ENCODE peak calls at places on chromosomes 13 and 19, in eight cellular contexts. One of them, this sample, is unnamed. For H3K4me1, the result is how much of the 10 kb centered on the place peaks cover.

GRCh38 chr13:94063096-94063495 is 416.4 kb downstream of the DCT start:
- DNase-seq in tibial nerve: no peak
- DNase-seq in upper lobe of left lung: no peak
- DNase-seq in A549: no peak
- DNase-seq in IMR-90: peak
- DNase-seq in H9: no peak
- DNase-seq in ovary: no peak
- DNase-seq in neuronal stem cell: no peak
- DNase-seq in this sample: no peak

GRCh38 chr19:52138614-52139290 is 986 bp downstream of the ZNF616 start:
- DNase-seq in tibial nerve: peak
- DNase-seq in upper lobe of left lung: peak
- DNase-seq in A549: no peak
- DNase-seq in IMR-90: peak
- DNase-seq in H9: peak
- DNase-seq in ovary: peak
- DNase-seq in neuronal stem cell: no peak
- DNase-seq in this sample: peak

GRCh38 chr13:114198556-114198955 is 19.5 kb downstream of the CFAP97D2 start:
- DNase-seq in tibial nerve: no peak
- DNase-seq in upper lobe of left lung: peak
- DNase-seq in A549: no peak
- DNase-seq in IMR-90: no peak
- DNase-seq in H9: no peak
- DNase-seq in ovary: no peak
- DNase-seq in neuronal stem cell: no peak
- DNase-seq in this sample: no peak

GRCh38 chr19:49421039-49421877 is 2.0 kb downstream of the PTH2 start:
- DNase-seq in tibial nerve: peak
- DNase-seq in upper lobe of left lung: peak
- DNase-seq in A549: no peak
- DNase-seq in IMR-90: peak
- DNase-seq in H9: peak
- DNase-seq in ovary: peak
- DNase-seq in neuronal stem cell: peak
- DNase-seq in this sample: peak

GRCh38 chr19:54201980-54202379 is 1.3 kb downstream of the RPS9 start:
- DNase-seq in tibial nerve: no peak
- DNase-seq in upper lobe of left lung: no peak
- DNase-seq in A549: no peak
- DNase-seq in IMR-90: no peak
- DNase-seq in H9: no peak
- DNase-seq in ovary: no peak
- DNase-seq in neuronal stem cell: no peak
- DNase-seq in this sample: no peak

GRCh38 chr19:45547965-45548609 is 36.5 kb downstream of the OPA3 start:
- DNase-seq in tibial nerve: no peak
- DNase-seq in upper lobe of left lung: no peak
- DNase-seq in A549: peak
- DNase-seq in IMR-90: peak
- DNase-seq in H9: peak
- DNase-seq in ovary: no peak
- DNase-seq in neuronal stem cell: no peak
- DNase-seq in this sample: peak

GRCh38 chr19:3544742-3545668 is 6.0 kb downstream of the TEKTIP1 start:
- DNase-seq in tibial nerve: peak
- DNase-seq in upper lobe of left lung: peak
- DNase-seq in A549: peak
- DNase-seq in IMR-90: peak
- DNase-seq in H9: peak
- DNase-seq in ovary: peak
- DNase-seq in neuronal stem cell: peak
- DNase-seq in this sample: peak

GRCh38 chr19:31064486-31064885 is 284.8 kb downstream of the TSHZ3 start:
- DNase-seq in tibial nerve: no peak
- DNase-seq in upper lobe of left lung: no peak
- DNase-seq in A549: no peak
- DNase-seq in IMR-90: no peak
- DNase-seq in H9: no peak
- DNase-seq in ovary: no peak
- DNase-seq in neuronal stem cell: no peak
- DNase-seq in this sample: no peak

GRCh38 chr19:1410136-1410786 is 2.9 kb downstream of the DAZAP1 start:
- DNase-seq in tibial nerve: no peak
- DNase-seq in upper lobe of left lung: peak
- DNase-seq in A549: no peak
- DNase-seq in IMR-90: peak
- DNase-seq in H9: no peak
- DNase-seq in ovary: no peak
- DNase-seq in neuronal stem cell: no peak
- DNase-seq in this sample: no peak

GRCh38 chr13:20610006-20610405 is 43.0 kb downstream of the IFT88 start:
- DNase-seq in tibial nerve: no peak
- DNase-seq in upper lobe of left lung: no peak
- DNase-seq in A549: no peak
- DNase-seq in IMR-90: peak
- DNase-seq in H9: no peak
- DNase-seq in ovary: no peak
- DNase-seq in neuronal stem cell: no peak
- DNase-seq in this sample: no peak

GRCh38 chr13:70098669-70099068 is 9.0 kb upstream of the ATXN8OS start:
- DNase-seq in tibial nerve: no peak
- DNase-seq in upper lobe of left lung: no peak
- DNase-seq in A549: no peak
- DNase-seq in IMR-90: no peak
- DNase-seq in H9: no peak
- DNase-seq in ovary: no peak
- DNase-seq in neuronal stem cell: no peak
- DNase-seq in this sample: no peak

GRCh38 chr13:48562296-48563066 is 29.6 kb upstream of the RCBTB2 start:
- DNase-seq in tibial nerve: no peak
- DNase-seq in upper lobe of left lung: no peak
- DNase-seq in A549: no peak
- DNase-seq in IMR-90: no peak
- DNase-seq in H9: no peak
- DNase-seq in ovary: no peak
- DNase-seq in neuronal stem cell: no peak
- DNase-seq in this sample: no peak

GRCh38 chr19:40513345-40513678 is 46.5 kb downstream of the SPTBN4 start:
- DNase-seq in tibial nerve: no peak
- DNase-seq in upper lobe of left lung: peak
- DNase-seq in A549: no peak
- DNase-seq in IMR-90: no peak
- DNase-seq in H9: no peak
- DNase-seq in ovary: no peak
- DNase-seq in neuronal stem cell: no peak
- DNase-seq in this sample: no peak

GRCh38 chr19:38274734-38275133 is 10.4 kb downstream of the SPINT2 start:
- DNase-seq in tibial nerve: no peak
- DNase-seq in upper lobe of left lung: no peak
- DNase-seq in A549: no peak
- DNase-seq in IMR-90: no peak
- DNase-seq in H9: no peak
- DNase-seq in ovary: no peak
- DNase-seq in neuronal stem cell: no peak
- DNase-seq in this sample: no peak

DNA sequence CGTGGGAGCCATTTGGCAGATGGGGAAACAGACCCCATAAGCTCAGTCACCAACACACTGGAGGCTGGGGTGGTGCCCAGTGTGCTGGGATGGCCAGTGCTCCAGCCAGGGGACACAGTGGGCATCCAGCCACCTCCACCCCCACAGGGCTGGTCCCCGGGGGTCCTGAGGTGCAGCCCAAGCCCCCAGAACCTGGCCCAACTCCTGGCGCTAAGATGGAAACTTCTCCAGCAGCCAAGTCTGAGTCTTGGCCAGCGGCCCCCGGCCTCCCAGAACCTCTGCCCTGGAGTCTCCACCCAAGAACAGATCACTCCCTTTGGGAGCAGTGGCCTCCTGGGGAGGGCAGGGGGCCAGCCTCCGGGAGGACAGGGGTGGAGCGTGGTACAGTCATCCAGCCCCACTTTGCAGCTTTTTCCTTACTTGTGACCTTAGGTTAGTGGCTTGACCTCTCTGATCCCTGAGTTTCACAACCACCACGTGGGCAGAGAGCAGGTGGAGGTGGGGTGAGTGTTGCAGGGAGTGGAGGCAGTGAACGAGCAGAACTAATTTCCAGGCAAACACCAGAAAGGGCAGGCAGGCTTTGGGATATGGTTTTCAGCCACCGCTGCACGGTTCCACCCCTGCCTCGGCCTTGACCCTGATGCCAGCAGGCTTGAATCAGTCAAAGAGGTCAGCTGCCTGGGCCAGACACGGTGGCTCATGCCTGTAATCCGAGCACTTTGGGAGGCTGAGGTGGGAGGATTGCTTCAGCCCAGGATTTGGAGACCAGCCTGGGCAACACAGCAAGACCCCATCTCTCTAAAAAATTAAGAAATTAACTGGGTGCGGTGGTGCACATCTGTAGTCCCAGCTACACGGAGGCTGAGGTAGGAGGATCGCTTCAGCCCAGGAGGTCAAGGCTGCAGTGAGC is 4.3 kb upstream of the NRTN start:
- DNase-seq in tibial nerve: no peak
- DNase-seq in upper lobe of left lung: no peak
- DNase-seq in A549: no peak
- DNase-seq in IMR-90: no peak
- DNase-seq in H9: no peak
- DNase-seq in ovary: no peak
- DNase-seq in neuronal stem cell: no peak
- DNase-seq in this sample: no peak
- H3K4me1 ChIP-seq in tibial nerve: under half
- H3K4me1 ChIP-seq in upper lobe of left lung: under half
- H3K4me1 ChIP-seq in A549: under half
- H3K4me1 ChIP-seq in IMR-90: under half
- H3K4me1 ChIP-seq in H9: under half
- H3K4me1 ChIP-seq in ovary: under half
- H3K4me1 ChIP-seq in neuronal stem cell: under half
- H3K4me1 ChIP-seq in this sample: under half

DNA sequence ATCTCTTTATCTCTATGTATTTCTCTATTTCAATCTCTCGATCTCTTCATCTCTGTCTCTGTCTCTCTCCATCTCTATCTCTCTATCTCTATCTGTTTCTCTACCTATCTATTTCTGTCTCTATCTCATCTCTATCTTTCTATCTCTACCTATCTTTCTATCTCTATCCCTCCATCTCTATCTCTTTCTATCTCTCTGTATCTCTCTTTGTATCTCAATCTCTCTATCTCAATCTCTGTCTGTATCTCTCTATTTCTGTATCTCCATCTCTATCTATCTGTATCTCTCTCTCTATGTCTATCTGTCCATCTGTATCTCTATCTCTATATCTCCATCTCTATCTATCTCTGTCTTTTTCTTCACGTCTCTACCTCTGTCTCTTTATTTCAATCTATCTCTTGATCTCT is 25.2 kb downstream of the TNFSF9 start:
- DNase-seq in tibial nerve: no peak
- DNase-seq in upper lobe of left lung: no peak
- DNase-seq in A549: no peak
- DNase-seq in IMR-90: no peak
- DNase-seq in H9: no peak
- DNase-seq in ovary: no peak
- DNase-seq in neuronal stem cell: no peak
- DNase-seq in this sample: no peak
- H3K4me1 ChIP-seq in tibial nerve: under half
- H3K4me1 ChIP-seq in upper lobe of left lung: under half
- H3K4me1 ChIP-seq in A549: under half
- H3K4me1 ChIP-seq in IMR-90: under half
- H3K4me1 ChIP-seq in H9: under half
- H3K4me1 ChIP-seq in ovary: under half
- H3K4me1 ChIP-seq in neuronal stem cell: under half
- H3K4me1 ChIP-seq in this sample: under half

DNA sequence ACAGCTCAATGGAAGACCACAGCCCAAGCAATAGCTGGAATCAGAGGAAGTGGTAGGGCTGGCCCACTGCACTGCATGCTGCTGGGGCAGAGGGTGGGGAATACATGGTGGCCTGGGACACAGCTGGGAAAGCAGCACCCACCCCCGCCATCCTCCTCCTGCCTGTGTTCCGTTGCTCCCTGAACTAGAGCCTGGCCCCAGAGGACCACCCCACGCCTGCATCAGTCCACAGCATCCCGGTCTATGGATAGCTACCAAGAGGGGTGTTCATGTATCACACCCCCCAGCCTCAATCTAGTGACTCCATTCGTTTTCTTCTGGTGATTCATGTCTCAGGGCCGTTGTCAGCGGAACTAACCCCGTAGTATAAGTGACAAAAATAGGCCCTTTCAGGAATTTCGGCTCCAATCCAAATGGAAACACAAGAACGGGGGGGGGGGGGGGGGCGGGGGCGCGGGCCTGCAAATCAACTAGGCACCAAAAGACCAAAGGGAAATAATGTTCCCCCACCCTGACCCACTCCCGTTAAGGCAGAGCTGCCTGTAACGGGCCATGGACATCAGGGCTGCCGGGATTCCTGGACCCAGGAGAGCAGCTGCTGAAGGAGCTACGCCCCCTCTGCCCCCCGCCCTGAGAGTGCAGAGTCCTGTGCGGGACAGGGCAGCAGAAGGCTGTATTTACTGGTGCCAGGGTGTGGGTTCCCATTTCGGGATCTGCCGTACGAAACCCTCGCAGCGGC is 18.9 kb upstream of the EPHX3 start:
- DNase-seq in tibial nerve: no peak
- DNase-seq in upper lobe of left lung: no peak
- DNase-seq in A549: no peak
- DNase-seq in IMR-90: peak
- DNase-seq in H9: no peak
- DNase-seq in ovary: no peak
- DNase-seq in neuronal stem cell: no peak
- DNase-seq in this sample: no peak
- H3K4me1 ChIP-seq in tibial nerve: half or more
- H3K4me1 ChIP-seq in upper lobe of left lung: under half
- H3K4me1 ChIP-seq in A549: half or more
- H3K4me1 ChIP-seq in IMR-90: under half
- H3K4me1 ChIP-seq in H9: under half
- H3K4me1 ChIP-seq in ovary: under half
- H3K4me1 ChIP-seq in neuronal stem cell: under half
- H3K4me1 ChIP-seq in this sample: under half

DNA sequence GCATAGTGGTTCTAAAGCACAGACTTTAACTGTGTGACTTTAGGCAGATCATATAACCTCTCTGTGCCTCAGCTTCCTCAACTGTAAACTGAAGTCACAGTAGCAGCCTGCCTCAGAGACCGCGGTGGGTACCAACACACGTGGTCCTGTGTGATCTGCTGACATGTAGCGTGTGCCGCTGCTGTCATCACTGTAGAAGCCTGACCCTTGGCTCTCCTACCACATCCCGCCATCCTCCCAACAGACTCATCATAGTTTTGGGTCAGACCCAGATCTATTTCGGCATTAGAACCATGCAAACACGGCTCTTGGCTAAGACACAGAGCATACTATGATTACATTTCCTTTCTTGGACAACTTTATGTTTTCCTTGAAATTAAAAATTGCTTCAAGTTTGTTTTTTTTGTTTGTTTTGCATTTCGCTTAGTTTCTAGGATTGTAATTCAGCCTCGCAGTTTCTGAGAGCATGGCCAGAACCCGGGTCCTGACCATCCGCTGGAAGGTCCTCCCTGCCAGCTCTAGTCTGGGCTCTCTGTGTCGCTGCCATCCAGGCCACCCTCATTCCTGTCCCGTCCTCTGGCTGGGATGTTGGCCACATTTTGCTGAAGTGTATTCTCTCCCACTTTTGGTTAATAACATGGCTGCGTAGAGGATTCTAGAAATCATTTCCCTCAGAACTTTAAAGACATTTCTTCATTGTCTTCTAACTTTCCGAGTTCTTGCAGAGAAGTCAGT is 53.0 kb downstream of the GGACT start:
- DNase-seq in tibial nerve: no peak
- DNase-seq in upper lobe of left lung: no peak
- DNase-seq in A549: no peak
- DNase-seq in IMR-90: no peak
- DNase-seq in H9: no peak
- DNase-seq in ovary: no peak
- DNase-seq in neuronal stem cell: no peak
- DNase-seq in this sample: no peak
- H3K4me1 ChIP-seq in tibial nerve: under half
- H3K4me1 ChIP-seq in upper lobe of left lung: under half
- H3K4me1 ChIP-seq in A549: under half
- H3K4me1 ChIP-seq in IMR-90: under half
- H3K4me1 ChIP-seq in H9: under half
- H3K4me1 ChIP-seq in ovary: under half
- H3K4me1 ChIP-seq in neuronal stem cell: under half
- H3K4me1 ChIP-seq in this sample: under half